ENCODE peak calls at places on chromosomes 7 and 10, in five cellular contexts. T is A549, F is fibroblast of mammary gland, P is heart right ventricle, C is gastrocnemius medialis. L is an unnamed sample.

GRCh38 chr10:124126139-124126538 is 32.7 kb upstream of the CHST15 start:
- DNase-seq in T (no peak), C (no peak), F (no peak), P (no peak), L (no peak)

GRCh38 chr7:33590902-33591301 is 314.4 kb upstream of the BMPER start:
- DNase-seq in T (no peak), C (no peak), F (peak), P (no peak), L (no peak)

GRCh38 chr10:132910901-132911711 is 31.3 kb downstream of the CFAP46 start:
- DNase-seq in C (peak), T (no peak), F (peak), P (no peak), L (no peak)

GRCh38 chr10:97428572-97428981 is 2.6 kb downstream of the PGAM1 start:
- DNase-seq in C (no peak), P (no peak), T (no peak), F (peak), L (no peak)

GRCh38 chr7:86898171-86898570 is 161.3 kb downstream of the ELAPOR2 start:
- DNase-seq in F (no peak), C (no peak), P (no peak), T (no peak), L (no peak)

GRCh38 chr7:34759477-34760125 is 101.6 kb downstream of the NPSR1 start:
- DNase-seq in C (no peak), T (peak), F (peak), P (no peak), L (peak)

GRCh38 chr10:3785849-3786290 is 861 bp upstream of the KLF6 start:
- DNase-seq in P (peak), C (no peak), F (peak), T (peak), L (no peak)

GRCh38 chr7:50679218-50680007 is 103.3 kb downstream of the GRB10 start:
- DNase-seq in C (no peak), T (peak), F (peak), P (no peak), L (peak)

GRCh38 chr10:47079177-47079580 is 168.0 kb downstream of the PTPN20 start:
- DNase-seq in P (no peak), C (no peak), F (no peak), T (no peak), L (no peak)

GRCh38 chr7:103640031-103640779 is 194.2 kb upstream of the SLC26A5 start:
- DNase-seq in P (no peak), C (no peak), T (no peak), F (peak), L (no peak)

GRCh38 chr7:36303202-36304098 is 86.2 kb upstream of the ANLN start:
- DNase-seq in P (peak), F (peak), T (peak), C (peak), L (peak)

GRCh38 chr7:2172311-2173183 is 60.2 kb downstream of the MAD1L1 start:
- DNase-seq in C (no peak), F (peak), P (no peak), T (peak), L (peak)

GRCh38 chr10:113386005-113386404 is 166.8 kb upstream of the HABP2 start:
- DNase-seq in T (peak), C (no peak), F (peak), P (no peak), L (no peak)

GRCh38 chr7:137930616-137931015 is 71.3 kb downstream of the CREB3L2 start:
- DNase-seq in F (peak), C (no peak), T (peak), P (no peak), L (no peak)

GRCh38 chr7:138029941-138030340 is 28.1 kb upstream of the CREB3L2 start:
- DNase-seq in F (no peak), P (no peak), C (no peak), T (no peak), L (peak)

GRCh38 chr10:1522237-1522636 is 215.1 kb downstream of the ADARB2 start:
- DNase-seq in C (no peak), P (no peak), T (no peak), F (no peak), L (no peak)

GRCh38 chr7:105776068-105776790 is 100.2 kb downstream of the ATXN7L1 start:
- DNase-seq in T (peak), P (peak), C (peak), F (peak), L (peak)

GRCh38 chr10:113532724-113533123 is 20.1 kb upstream of the HABP2 start:
- DNase-seq in T (no peak), F (no peak), P (no peak), C (no peak), L (no peak)

GRCh38 chr7:51700593-51701215 is 384.1 kb upstream of the COBL start:
- DNase-seq in F (no peak), P (no peak), T (no peak), C (no peak), L (no peak)

GRCh38 chr10:119131512-119132240 is 27.8 kb downstream of the DENND10 start:
- DNase-seq in C (peak), P (no peak), F (peak), T (peak), L (peak)

GRCh38 chr10:126628746-126629145 is 41.7 kb downstream of the C10orf90 start:
- DNase-seq in C (no peak), F (no peak), P (no peak), T (no peak), L (no peak)

GRCh38 chr7:33191326-33191725 is 62.0 kb downstream of the BBS9 start:
- DNase-seq in P (no peak), T (no peak), F (no peak), C (no peak), L (no peak)

GRCh38 chr10:121975295-121976086 is 474 bp upstream of the NSMCE4A start:
- DNase-seq in T (no peak), P (no peak), F (no peak), C (no peak), L (no peak)

GRCh38 chr10:98908868-98909267 is 326.8 kb downstream of the HPSE2 start:
- DNase-seq in C (no peak), T (no peak), P (no peak), F (no peak), L (no peak)

GRCh38 chr10:117933036-117933435 is 113.7 kb downstream of the RAB11FIP2 start:
- DNase-seq in T (no peak), P (no peak), C (no peak), F (peak), L (no peak)

GRCh38 chr10:55550241-55550640 is 749.2 kb upstream of the PCDH15 start:
- DNase-seq in P (no peak), C (no peak), F (peak), T (no peak), L (peak)

GRCh38 chr7:79241288-79242055 is 212.0 kb downstream of the MAGI2 start:
- DNase-seq in T (no peak), C (no peak), P (no peak), F (peak), L (no peak)

GRCh38 chr10:109931153-109931552 is 7.8 kb upstream of the XPNPEP1 start:
- DNase-seq in C (peak), P (no peak), T (no peak), F (peak), L (no peak)

GRCh38 chr7:30428586-30429530 is 49.7 kb downstream of the NOD1 start:
- DNase-seq in C (no peak), F (no peak), T (no peak), P (no peak), L (no peak)

GRCh38 chr7:41881313-41882130 is 178.6 kb upstream of the INHBA start:
- DNase-seq in T (no peak), P (no peak), C (peak), F (no peak), L (no peak)

GRCh38 chr7:100503350-100503735 is 19.6 kb downstream of the NYAP1 start:
- DNase-seq in P (no peak), C (no peak), T (peak), F (peak), L (no peak)

GRCh38 chr7:77716804-77717203 is 20.5 kb downstream of the RSBN1L start:
- DNase-seq in T (no peak), P (no peak), F (no peak), C (no peak), L (no peak)

GRCh38 chr7:80732635-80733034 is 94.2 kb downstream of the CD36 start:
- DNase-seq in C (no peak), P (no peak), F (peak), T (peak), L (peak)

GRCh38 chr7:101558742-101559325 is 70.3 kb downstream of the MYL10 start:
- DNase-seq in T (no peak), F (no peak), C (no peak), P (no peak), L (no peak)

L was measured in COLO829.